ENCODE peak calls at places on chromosomes 12 and 14, in four cellular contexts. G is G401, U is uterus, T is GM19239. D is an unnamed sample.

GRCh38 chr12:18998343-18999270 is 130.9 kb upstream of the PLEKHA5 start:
- DNase-seq in G (no peak), U (no peak), T (no peak), D (no peak)

GRCh38 chr12:2267624-2268477 is 215.1 kb downstream of the CACNA1C start:
- DNase-seq in G (peak), U (no peak), T (no peak), D (no peak)

GRCh38 chr12:130603566-130603965 is 112.5 kb downstream of the RIMBP2 start:
- DNase-seq in G (no peak), U (no peak), T (no peak), D (peak)

GRCh38 chr14:61277232-61277631 is 3.9 kb downstream of the TMEM30B start:
- DNase-seq in G (no peak), U (no peak), T (no peak), D (no peak)

GRCh38 chr12:65019696-65020095 is 101.4 kb downstream of the WIF1 start:
- DNase-seq in G (no peak), U (no peak), T (no peak), D (no peak)

GRCh38 chr12:92192361-92192760 is 46.7 kb upstream of the BTG1 start:
- DNase-seq in G (peak), U (no peak), T (no peak), D (no peak)

GRCh38 chr12:638948-639557 is 24.2 kb downstream of the NINJ2 start:
- DNase-seq in G (no peak), U (no peak), T (no peak), D (no peak)

GRCh38 chr12:130715996-130716917 is at the start of gene RIMBP2:
- DNase-seq in G (peak), U (peak), T (no peak), D (peak)

GRCh38 chr14:51780006-51780692 is 80.3 kb upstream of the GNG2 start:
- DNase-seq in G (peak), U (peak), T (peak), D (peak)

GRCh38 chr14:53128303-53128702 is 24.8 kb downstream of the DDHD1 start:
- DNase-seq in G (no peak), U (no peak), T (no peak), D (no peak)

GRCh38 chr14:100662850-100663527 is 63.7 kb upstream of the DLK1 start:
- DNase-seq in G (peak), U (peak), T (peak), D (peak)

GRCh38 chr12:78430501-78430900 is 434.1 kb upstream of the SYT1 start:
- DNase-seq in G (no peak), U (no peak), T (no peak), D (no peak)

GRCh38 chr14:60102389-60102788 is 10.7 kb downstream of the PCNX4 start:
- DNase-seq in G (no peak), U (no peak), T (no peak), D (no peak)

GRCh38 chr14:100617715-100618693 is 30.8 kb upstream of the BEGAIN start:
- DNase-seq in G (peak), U (peak), T (no peak), D (peak)

D was measured in Ammon's horn.